ENCODE peak calls at places on chromosomes 7 and 10, in four cellular contexts. P is DND-41, L is GM12878, Y is keratinocyte. I is an unnamed sample.

GRCh38 chr7:140348161-140348849 is 50.0 kb downstream of the SLC37A3 start:
- DNase-seq in L (no peak), P (no peak), Y (no peak), I (no peak)

GRCh38 chr7:130877676-130878305 is 143.8 kb upstream of the KLF14 start:
- DNase-seq in P (no peak), Y (no peak), L (no peak), I (no peak)

GRCh38 chr10:13731799-13732198 is 145.0 kb downstream of the PRPF18 start:
- DNase-seq in L (no peak), P (no peak), Y (no peak), I (no peak)

GRCh38 chr10:126405239-126405785 is 17.0 kb upstream of the ADAM12 start:
- DNase-seq in L (no peak), Y (no peak), P (no peak), I (no peak)

GRCh38 chr7:836429-836828 is 4.2 kb downstream of the SUN1 start:
- DNase-seq in L (no peak), Y (no peak), P (no peak), I (no peak)

GRCh38 chr10:100020161-100020882 is 10.6 kb upstream of the DNMBP start:
- DNase-seq in L (peak; percentile 87), P (no peak), Y (no peak), I (no peak)

GRCh38 chr10:32166365-32166764 is 110.1 kb upstream of the KIF5B start:
- DNase-seq in L (no peak), Y (no peak), P (no peak), I (no peak)

GRCh38 chr10:131979821-131980270 is 1.9 kb downstream of the BNIP3 start:
- DNase-seq in L (no peak), P (no peak), Y (no peak), I (no peak)

GRCh38 chr10:132539431-132539839 is 1.8 kb downstream of the INPP5A start:
- DNase-seq in L (no peak), Y (no peak), P (peak; percentile 64), I (no peak)

GRCh38 chr7:72435366-72435765 is 23.2 kb upstream of the CALN1 start:
- DNase-seq in Y (no peak), L (no peak), P (no peak), I (no peak)

GRCh38 chr7:6636741-6637543 is at the start of gene ZNF316:
- DNase-seq in Y (no peak), P (peak; percentile 49), L (no peak), I (no peak)

GRCh38 chr7:87566311-87566710 is 34.4 kb downstream of the ABCB1 start:
- DNase-seq in P (no peak), L (no peak), Y (no peak), I (no peak)

GRCh38 chr10:46536781-46537180 is 19.7 kb downstream of the GPRIN2 start:
- DNase-seq in P (no peak), Y (no peak), L (no peak), I (no peak)

GRCh38 chr7:82410461-82410860 is 33.1 kb downstream of the CACNA2D1 start:
- DNase-seq in P (no peak), L (no peak), Y (no peak), I (no peak)

GRCh38 chr7:41886257-41886905 is 183.5 kb upstream of the INHBA start:
- DNase-seq in P (no peak), Y (no peak), L (no peak), I (no peak)

GRCh38 chr10:102342462-102342861 is 53.0 kb upstream of the NFKB2 start:
- DNase-seq in L (no peak), Y (no peak), P (no peak), I (no peak)

GRCh38 chr7:24504871-24505270 is 68.4 kb upstream of the PALS2 start:
- DNase-seq in P (no peak), L (no peak), Y (no peak), I (no peak)

GRCh38 chr10:79238606-79239005 is 108.7 kb upstream of the PPIF start:
- DNase-seq in P (no peak), L (no peak), Y (no peak), I (no peak)

GRCh38 chr10:118259288-118259906 is 82.7 kb downstream of the FAM204A start:
- DNase-seq in P (peak; percentile 36), L (no peak), Y (no peak), I (no peak)

GRCh38 chr7:1529383-1530116 is 952 bp upstream of the MAFK start:
- DNase-seq in P (no peak), Y (no peak), L (no peak), I (no peak)

GRCh38 chr7:84746347-84746746 is 440.5 kb downstream of the SEMA3D start:
- DNase-seq in P (no peak), L (no peak), Y (no peak), I (no peak)

GRCh38 chr7:54664235-54665228 is 94.5 kb downstream of the SEC61G start:
- DNase-seq in P (no peak), Y (no peak), L (no peak), I (no peak)

GRCh38 chr7:159033956-159034938 is 110.4 kb downstream of the VIPR2 start:
- DNase-seq in P (no peak), L (no peak), Y (no peak), I (no peak)

GRCh38 chr7:2063562-2064360 is 169.0 kb downstream of the MAD1L1 start:
- DNase-seq in Y (no peak), P (no peak), L (no peak), I (no peak)

GRCh38 chr7:32223721-32224120 is 153.5 kb upstream of the PDE1C start:
- DNase-seq in Y (no peak), P (no peak), L (no peak), I (no peak)

GRCh38 chr10:6200588-6201510 is 1.9 kb upstream of the PFKFB3 start:
- DNase-seq in Y (no peak), P (peak; percentile 74), L (no peak), I (no peak)

GRCh38 chr7:42192851-42193456 is 44.1 kb downstream of the GLI3 start:
- DNase-seq in P (peak; percentile 24), Y (no peak), L (no peak), I (no peak)

GRCh38 chr7:26060713-26061339 is 91.2 kb upstream of the NFE2L3 start:
- DNase-seq in P (no peak), L (no peak), Y (no peak), I (no peak)

GRCh38 chr10:91549296-91549695 is 83.6 kb downstream of the PPP1R3C start:
- DNase-seq in L (no peak), P (no peak), Y (no peak), I (no peak)

GRCh38 chr7:71780282-71780681 is 631.9 kb downstream of the CALN1 start:
- DNase-seq in P (no peak), Y (no peak), L (no peak), I (no peak)

GRCh38 chr7:94556028-94556427 is 46.4 kb downstream of the CASD1 start:
- DNase-seq in P (no peak), Y (no peak), L (no peak), I (no peak)

DNA sequence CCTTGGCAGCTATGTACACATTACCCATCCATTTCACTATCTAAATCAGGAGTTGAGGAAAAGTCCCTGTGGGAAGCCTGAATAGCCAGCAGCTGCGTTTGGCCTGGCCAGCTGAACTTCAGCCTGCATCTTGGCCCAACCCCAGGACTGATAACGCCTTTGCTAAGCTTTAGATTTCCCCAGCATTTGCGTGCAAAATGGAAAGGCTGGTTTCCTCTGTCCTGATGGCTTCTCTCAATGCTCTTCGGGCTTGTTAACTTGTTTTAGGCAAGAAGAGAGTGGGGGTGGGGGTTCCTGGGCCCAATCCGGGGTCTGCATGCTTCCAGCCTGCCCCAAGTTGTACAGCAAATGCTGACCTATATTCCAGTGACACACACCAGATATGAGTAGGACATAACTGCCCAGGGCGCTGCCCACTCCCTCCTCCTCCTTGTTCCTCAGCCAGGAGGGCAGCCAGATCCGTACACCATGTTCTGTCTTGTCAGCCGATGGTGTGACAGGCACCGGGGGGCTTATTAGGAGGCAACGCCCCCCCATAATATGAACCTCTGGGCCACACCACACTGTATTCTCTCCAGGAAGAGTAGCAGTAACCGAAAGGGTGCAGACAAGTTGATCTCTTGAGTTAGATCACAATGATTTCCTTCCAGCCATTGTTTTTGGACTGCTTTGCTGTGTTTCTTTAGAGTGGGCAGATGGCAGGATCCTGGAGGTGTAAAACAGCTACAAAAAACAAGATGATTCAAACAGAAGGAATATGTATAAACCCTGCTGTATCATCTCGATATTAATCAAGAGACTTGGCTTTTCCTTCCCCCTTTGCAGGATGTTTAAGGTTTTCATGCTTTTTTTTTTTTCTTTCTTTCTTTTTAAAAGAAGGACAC is 339.0 kb downstream of the RNLS start:
- DNase-seq in L (no peak), Y (no peak), P (no peak), I (no peak)
- H3K27ac ChIP-seq in L (no peak overlapping the region), Y (no peak overlapping the region), P (no peak overlapping the region), I (no peak overlapping the region)

DNA sequence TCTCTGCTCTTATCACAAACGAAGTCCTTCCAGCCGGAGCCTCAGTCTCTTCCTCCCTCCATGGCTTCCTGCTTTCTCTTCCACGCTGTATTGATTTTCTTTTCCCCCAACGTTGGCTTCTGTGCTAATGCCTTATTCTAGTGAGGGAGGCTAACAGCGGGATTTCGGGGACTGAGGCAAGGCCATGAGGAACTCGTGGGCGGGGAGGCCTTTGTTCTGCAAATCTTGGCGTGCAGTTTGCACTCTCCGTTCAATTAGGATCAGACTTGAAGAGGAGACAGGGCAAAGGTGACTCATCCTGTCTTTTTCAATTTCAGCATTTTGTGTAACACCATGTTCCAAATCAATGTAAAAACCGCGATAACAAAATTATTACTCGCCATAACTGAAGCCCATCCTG is 25.3 kb downstream of the EN2 start:
- DNase-seq in P (no peak), Y (no peak), L (no peak), I (no peak)
- TF ChIP-seq EZH2 in P (no peak), Y (no peak), L (no peak), I (no peak)

GRCh38 chr7:101486056-101486763 is 123.5 kb downstream of the COL26A1 start:
- DNase-seq in P (no peak), Y (no peak), L (no peak), I (no peak)
- H3K27ac ChIP-seq in P (no peak overlapping the region), Y (no peak overlapping the region), L (no peak overlapping the region), I (peak overlapping the region; percentile 46)

GRCh38 chr10:8060704-8061121 is 6.2 kb downstream of the GATA3 start:
- DNase-seq in L (peak; percentile 27), Y (no peak), P (peak; percentile 61), I (no peak)

GRCh38 chr10:8058274-8059111 is 4.0 kb downstream of the GATA3 start:
- DNase-seq in P (no peak), L (no peak), Y (no peak), I (no peak)

GRCh38 chr10:8057636-8058273 is 3.3 kb downstream of the GATA3 start:
- DNase-seq in Y (no peak), P (no peak), L (no peak), I (no peak)

GRCh38 chr10:8060010-8060703 is 5.7 kb downstream of the GATA3 start:
- DNase-seq in P (peak; percentile 91), L (peak; percentile 55), Y (no peak), I (no peak)

DNA sequence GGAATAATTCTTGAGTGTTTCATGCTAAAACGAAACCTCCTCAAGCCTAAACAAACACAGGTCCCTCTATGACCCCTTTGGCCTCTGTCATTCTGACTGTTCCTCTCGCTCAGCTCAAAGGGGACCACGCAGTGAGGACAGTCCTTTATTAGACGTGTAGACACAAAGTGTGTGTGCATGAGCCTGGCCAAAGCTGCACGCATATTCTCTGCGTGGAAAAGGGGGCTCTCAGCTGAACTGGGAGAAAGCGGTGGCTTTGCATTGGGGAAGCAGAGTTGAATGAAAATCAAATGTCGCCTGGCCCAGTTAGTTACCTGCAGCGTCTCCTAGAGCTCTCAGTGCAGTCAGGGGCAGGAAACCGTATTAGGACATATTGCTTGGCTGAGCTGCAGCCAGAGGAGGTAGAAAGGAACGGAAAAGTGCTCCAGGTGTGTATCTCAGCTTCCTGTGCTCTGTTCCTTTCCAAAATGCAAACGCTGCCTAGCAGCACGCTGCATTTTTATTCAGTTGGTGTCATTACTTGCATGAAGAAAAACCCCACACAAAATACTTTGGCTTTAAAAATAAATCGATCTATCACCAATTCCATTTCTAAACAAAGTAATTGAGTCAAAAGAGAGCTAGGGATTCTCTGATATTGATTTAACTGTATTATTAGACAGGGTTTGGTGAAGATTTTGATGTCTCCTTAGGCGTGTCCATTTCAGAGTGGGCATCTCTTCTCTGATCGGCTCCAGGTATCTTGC is 4.9 kb downstream of the GATA3 start:
- DNase-seq in Y (no peak), L (no peak), P (peak; percentile 51), I (no peak)
- TF ChIP-seq EZH2 in Y (no peak), L (no peak), P (no peak), I (no peak)

I was measured in SK-N-MC.